ENCODE peak calls at places on chromosome 5, in seven cellular contexts. R is ovary, W is GM06990, F is Peyer's patch, E is fibroblast of villous mesenchyme, Q is uterus, H is endodermal cell. K is an unnamed sample.

GRCh38 chr5:50968296-50969206 is 302.1 kb downstream of the PARP8 start:
- DNase-seq in R (no peak), W (no peak), F (no peak), E (no peak), Q (no peak), H (peak), K (no peak)

GRCh38 chr5:113114559-113114958 is 138.0 kb downstream of the DCP2 start:
- DNase-seq in R (no peak), W (no peak), F (no peak), E (no peak), Q (no peak), H (no peak), K (no peak)

GRCh38 chr5:14143843-14144585 is 872 bp downstream of the TRIO start:
- DNase-seq in R (peak), W (peak), F (peak), E (no peak), Q (no peak), H (peak), K (peak)

GRCh38 chr5:158876263-158876942 is 223.3 kb downstream of the EBF1 start:
- DNase-seq in R (no peak), W (peak), F (peak), E (no peak), Q (no peak), H (no peak), K (no peak)

GRCh38 chr5:141637693-141638419 is 1.1 kb downstream of the RELL2 start:
- DNase-seq in R (peak), W (peak), F (peak), E (peak), Q (peak), H (peak), K (peak)

GRCh38 chr5:142866563-142867275 is 96.5 kb downstream of the ARHGAP26 start:
- DNase-seq in R (no peak), W (peak), F (peak), E (peak), Q (peak), H (peak), K (no peak)

GRCh38 chr5:55594636-55595035 is 59.9 kb upstream of the PLPP1 start:
- DNase-seq in R (no peak), W (no peak), F (no peak), E (no peak), Q (no peak), H (no peak), K (no peak)

GRCh38 chr5:43275391-43275790 is 37.8 kb downstream of the HMGCS1 start:
- DNase-seq in R (no peak), W (no peak), F (no peak), E (no peak), Q (no peak), H (no peak), K (no peak)

GRCh38 chr5:148125641-148126040 is 42.7 kb upstream of the SPINK14 start:
- DNase-seq in R (no peak), W (no peak), F (no peak), E (peak), Q (no peak), H (no peak), K (no peak)

GRCh38 chr5:169786219-169786618 is 149.1 kb downstream of the DOCK2 start:
- DNase-seq in R (no peak), W (no peak), F (no peak), E (no peak), Q (no peak), H (peak), K (no peak)

GRCh38 chr5:146457431-146457830 is 10.3 kb downstream of the TCERG1 start:
- DNase-seq in R (no peak), W (no peak), F (no peak), E (no peak), Q (no peak), H (no peak), K (no peak)

GRCh38 chr5:13921573-13921972 is 22.9 kb downstream of the DNAH5 start:
- DNase-seq in R (no peak), W (no peak), F (no peak), E (peak), Q (no peak), H (no peak), K (no peak)

GRCh38 chr5:124869481-124870033 is 123.1 kb upstream of the ZNF608 start:
- DNase-seq in R (no peak), W (no peak), F (no peak), E (no peak), Q (no peak), H (no peak), K (no peak)

GRCh38 chr5:42858031-42858643 is 46.4 kb upstream of the SELENOP start:
- DNase-seq in R (no peak), W (no peak), F (no peak), E (no peak), Q (no peak), H (no peak), K (no peak)

GRCh38 chr5:72138943-72139467 is 31.7 kb downstream of the MAP1B start:
- DNase-seq in R (peak), W (peak), F (no peak), E (peak), Q (no peak), H (no peak), K (no peak)
- H3K4me3 ChIP-seq in R (no peak), W (no peak), F (no peak), E (no peak), Q (no peak), H (no peak), K (no peak)

GRCh38 chr5:153552886-153553285 is 62.4 kb downstream of the GRIA1 start:
- DNase-seq in R (no peak), W (no peak), F (no peak), E (peak), Q (no peak), H (no peak), K (no peak)

GRCh38 chr5:153555420-153556114 is 65.1 kb downstream of the GRIA1 start:
- DNase-seq in R (no peak), W (no peak), F (no peak), E (no peak), Q (no peak), H (no peak), K (no peak)

GRCh38 chr5:153546566-153546965 is 56.1 kb downstream of the GRIA1 start:
- DNase-seq in R (no peak), W (no peak), F (no peak), E (peak), Q (no peak), H (no peak), K (no peak)

GRCh38 chr5:153551537-153552079 is 61.1 kb downstream of the GRIA1 start:
- DNase-seq in R (no peak), W (no peak), F (no peak), E (peak), Q (no peak), H (peak), K (no peak)
- H3K4me3 ChIP-seq in R (no peak), W (no peak), F (no peak), E (no peak), Q (no peak), H (no peak), K (no peak)

GRCh38 chr5:122313001-122313402 is 965 bp downstream of the SNCAIP start:
- DNase-seq in R (peak), W (no peak), F (no peak), E (peak), Q (peak), H (peak), K (peak)
- H3K4me3 ChIP-seq in R (peak), W (peak), F (no peak), E (peak), Q (peak), H (peak), K (peak)

GRCh38 chr5:30337084-30337573 is 856.4 kb upstream of the CDH6 start:
- DNase-seq in R (no peak), W (no peak), F (no peak), E (no peak), Q (no peak), H (no peak), K (no peak)
- H3K4me3 ChIP-seq in R (no peak), W (no peak), F (no peak), E (no peak), Q (no peak), H (no peak), K (no peak)

DNA sequence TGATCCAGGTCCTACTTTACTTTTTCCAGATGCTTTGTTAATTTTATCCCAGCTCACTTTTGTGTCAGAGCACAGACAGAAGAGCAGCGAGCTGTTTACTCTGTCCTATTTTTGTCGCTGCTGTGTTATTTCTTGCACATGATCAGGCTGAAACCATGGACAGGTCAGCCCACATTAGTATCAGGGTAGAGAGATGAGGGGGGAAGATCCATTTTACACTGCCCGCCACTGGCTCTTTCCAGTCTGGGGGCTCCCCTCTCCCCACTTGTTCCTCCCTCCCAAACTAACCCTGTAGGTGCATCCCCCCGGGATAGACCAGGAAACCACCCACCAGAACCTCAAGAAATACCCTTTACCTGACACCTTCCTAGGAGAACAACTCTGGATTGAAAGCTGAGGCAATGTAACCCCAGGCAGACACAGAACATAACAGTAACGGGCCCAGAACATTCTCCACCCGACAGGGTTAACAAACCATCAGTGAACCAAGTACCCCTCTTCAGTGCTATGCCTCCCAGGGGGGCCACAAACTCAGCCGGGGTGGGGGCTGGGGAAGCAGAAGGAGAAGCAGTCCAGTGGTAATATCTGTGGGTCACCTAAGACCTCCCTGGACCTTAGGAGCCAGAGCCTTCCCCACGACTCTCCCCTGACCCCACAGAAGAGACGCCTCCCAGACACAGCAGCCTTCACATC is 10.3 kb downstream of the VDAC1 start:
- DNase-seq in R (no peak), W (no peak), F (no peak), E (no peak), Q (no peak), H (no peak), K (no peak)
- H3K4me3 ChIP-seq in R (no peak), W (no peak), F (no peak), E (no peak), Q (no peak), H (no peak), K (no peak)

GRCh38 chr5:32854473-32854872 is 143.4 kb downstream of the NPR3 start:
- DNase-seq in R (no peak), W (no peak), F (no peak), E (no peak), Q (no peak), H (no peak), K (no peak)

GRCh38 chr5:32859211-32859641 is 148.1 kb downstream of the NPR3 start:
- DNase-seq in R (no peak), W (no peak), F (no peak), E (peak), Q (no peak), H (no peak), K (no peak)
- H3K4me3 ChIP-seq in R (no peak), W (no peak), F (no peak), E (no peak), Q (no peak), H (peak), K (no peak)

GRCh38 chr5:93357686-93358085 is 223.3 kb downstream of the NR2F1-AS1 start:
- DNase-seq in R (no peak), W (no peak), F (no peak), E (no peak), Q (no peak), H (no peak), K (no peak)
- H3K4me3 ChIP-seq in R (no peak), W (no peak), F (no peak), E (no peak), Q (no peak), H (no peak), K (no peak)

GRCh38 chr5:1701884-1702283 is 97.8 kb downstream of the MRPL36 start:
- DNase-seq in R (no peak), W (no peak), F (no peak), E (no peak), Q (no peak), H (no peak), K (no peak)
- H3K4me3 ChIP-seq in R (no peak), W (no peak), F (no peak), E (no peak), Q (no peak), H (no peak), K (no peak)

DNA sequence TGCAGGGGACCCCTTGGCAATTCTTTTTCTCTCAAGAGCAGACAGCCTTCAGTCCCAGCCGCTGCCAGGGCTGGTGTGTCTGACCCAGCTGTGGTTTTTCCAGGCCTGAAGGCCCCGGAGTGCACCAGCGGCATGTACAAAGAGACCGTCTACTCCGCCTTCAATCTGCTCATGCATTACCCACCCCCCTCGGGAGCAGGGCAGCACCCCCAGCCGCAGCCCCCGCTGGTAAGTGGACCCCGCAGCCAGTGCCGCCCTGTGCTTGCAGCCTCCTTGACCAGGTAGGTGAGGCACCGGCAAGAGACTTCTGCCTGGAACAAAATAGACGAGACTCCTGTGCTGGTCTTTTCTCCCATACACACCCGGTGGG is 1.3 kb downstream of the TCF7 start:
- DNase-seq in R (no peak), W (no peak), F (no peak), E (no peak), Q (no peak), H (no peak), K (no peak)
- H3K4me3 ChIP-seq in R (no peak), W (peak), F (peak), E (no peak), Q (no peak), H (peak), K (no peak)